ENCODE peak calls at places on chromosomes 11 and 22, in four cellular contexts. Y is small intestine; C is stimulated activated CD4-positive, alpha-beta T cell treated with anti-CD3 and anti-CD28 coated beads, Interleukin-4, amount 100 ng/mL, for 48 hours; D is stimulated activated CD8-positive, alpha-beta memory T cell treated with anti-CD3 and anti-CD28 coated beads, Interleukin-7, amount 100 ng/mL, for 1 hour. H is an unnamed sample.
A peak's percentile ranks its signal among the peaks of the same experiment; 100 is the strongest.

GRCh38 chr11:35324183-35324582 is 95.2 kb downstream of the SLC1A2 start:
- DNase-seq in Y (no peak), C (no peak), D (no peak), H (no peak)

GRCh38 chr11:112570335-112570734 is 309.7 kb upstream of the PLET1 start:
- DNase-seq in C (no peak), Y (no peak), D (no peak), H (no peak)

GRCh38 chr22:22702159-22702873 is 57.9 kb downstream of the GGTLC2 start:
- DNase-seq in C (no peak), D (no peak), Y (peak; percentile 86), H (peak; percentile 35)

GRCh38 chr22:36334838-36335603 is 52.7 kb downstream of the MYH9 start:
- DNase-seq in Y (no peak), C (no peak), D (no peak), H (no peak)

GRCh38 chr11:69650081-69650831 is 9.3 kb downstream of the CCND1 start:
- DNase-seq in C (no peak), D (no peak), Y (no peak), H (no peak)

GRCh38 chr11:120399312-120399711 is 63.1 kb downstream of the ARHGEF12 start:
- DNase-seq in Y (no peak), D (no peak), C (no peak), H (no peak)

GRCh38 chr11:27058456-27058855 is 17.8 kb downstream of the BBOX1 start:
- DNase-seq in Y (no peak), C (no peak), D (no peak), H (no peak)

GRCh38 chr22:22408731-22409696 is 99.5 kb downstream of the ZNF280B start:
- DNase-seq in D (no peak), Y (peak; percentile 25), C (no peak), H (no peak)

GRCh38 chr22:23556026-23556620 is 24.0 kb downstream of the IGLL1 start:
- DNase-seq in Y (no peak), D (no peak), C (no peak), H (no peak)

GRCh38 chr22:20136603-20136873 is 4.9 kb downstream of the ZDHHC8 start:
- DNase-seq in C (no peak), Y (no peak), D (no peak), H (no peak)

GRCh38 chr22:32911526-32911925 is 110.0 kb downstream of the TIMP3 start:
- DNase-seq in C (no peak), Y (no peak), D (no peak), H (no peak)

GRCh38 chr11:128888034-128888985 is 2.8 kb upstream of the KCNJ5 start:
- DNase-seq in Y (no peak), D (no peak), C (no peak), H (no peak)

GRCh38 chr22:43343262-43343988 is at the start of gene SCUBE1:
- DNase-seq in Y (peak; percentile 40), D (no peak), C (peak; percentile 40), H (peak; percentile 48)

GRCh38 chr11:124644426-124645280 is 22.0 kb downstream of the TBRG1 start:
- DNase-seq in C (no peak), Y (peak; percentile 56), D (no peak), H (peak; percentile 29)

GRCh38 chr11:93541884-93542752 is 1.1 kb downstream of the SMCO4 start:
- DNase-seq in C (peak; percentile 24), Y (peak; percentile 81), D (no peak), H (peak; percentile 56)

GRCh38 chr11:67436459-67437081 is 912 bp downstream of the PTPRCAP start:
- DNase-seq in D (no peak), Y (peak; percentile 46), C (peak; percentile 75), H (no peak)

GRCh38 chr11:8291421-8292350 is 28.0 kb upstream of the LMO1 start:
- DNase-seq in C (no peak), D (no peak), Y (no peak), H (no peak)

GRCh38 chr11:13786688-13787087 is 118.2 kb downstream of the FAR1 start:
- DNase-seq in D (no peak), Y (no peak), C (no peak), H (no peak)

GRCh38 chr11:12376259-12376971 is 956 bp upstream of the PARVA start:
- DNase-seq in Y (peak; percentile 24), C (no peak), D (no peak), H (peak; percentile 39)

GRCh38 chr11:5689551-5689983 is at the start of gene TRIM22:
- DNase-seq in D (no peak), C (peak; percentile 34), Y (peak; percentile 78), H (peak; percentile 58)

GRCh38 chr11:36513965-36514364 is 3.9 kb upstream of the TRAF6 start:
- DNase-seq in Y (no peak), C (no peak), D (no peak), H (no peak)

GRCh38 chr11:85955531-85955930 is 100.3 kb downstream of the CCDC83 start:
- DNase-seq in C (no peak), Y (no peak), D (no peak), H (no peak)

GRCh38 chr22:50030315-50031188 is 18.0 kb upstream of the IL17REL start:
- DNase-seq in Y (peak; percentile 71), C (peak; percentile 79), D (peak; percentile 60), H (peak; percentile 71)

H was measured in colonic mucosa.